ENCODE peak calls at places on chromosomes 12 and 14, in eight cellular contexts. D, B, L, Y, I, T, U and P are unnamed samples.
A peak's percentile ranks its signal among the peaks of the same experiment; 100 is the strongest.

GRCh38 chr14:74804219-74804825 is 41.2 kb downstream of the YLPM1 start:
- DNase-seq in Y (no peak), T (peak; percentile 59), L (no peak), B (peak; percentile 70), D (no peak), I (no peak), U (peak; percentile 52), P (no peak)

GRCh38 chr12:30969006-30969405 is 42.5 kb downstream of the TSPAN11 start:
- DNase-seq in L (no peak), T (no peak), D (no peak), I (no peak), U (no peak), Y (no peak), B (no peak), P (no peak)

GRCh38 chr12:68081561-68081960 is 78.0 kb downstream of the IFNG start:
- DNase-seq in B (no peak), D (no peak), Y (no peak), I (no peak), T (no peak), U (no peak), L (no peak), P (no peak)

GRCh38 chr12:131076791-131077747 is 123.4 kb downstream of the ADGRD1 start:
- DNase-seq in B (no peak), D (no peak), T (no peak), Y (no peak), I (no peak), L (no peak), U (peak; percentile 11), P (no peak)

GRCh38 chr12:105220929-105221290 is 15.1 kb downstream of the APPL2 start:
- DNase-seq in B (no peak), I (no peak), Y (no peak), U (no peak), T (peak; percentile 65), D (no peak), L (no peak), P (peak; percentile 21)

GRCh38 chr12:89880695-89881350 is 172.2 kb upstream of the ATP2B1 start:
- DNase-seq in L (no peak), Y (no peak), B (no peak), I (no peak), U (no peak), T (peak; percentile 82), D (no peak), P (no peak)

GRCh38 chr12:47557401-47557800 is 148.4 kb downstream of the RPAP3 start:
- DNase-seq in D (no peak), Y (no peak), I (no peak), T (no peak), L (no peak), B (no peak), U (no peak), P (no peak)

GRCh38 chr12:44627767-44628166 is 248.3 kb downstream of the NELL2 start:
- DNase-seq in T (no peak), I (no peak), Y (no peak), B (no peak), L (no peak), U (no peak), D (no peak), P (no peak)

GRCh38 chr14:65439117-65439516 is 26.6 kb downstream of the FUT8 start:
- DNase-seq in T (no peak), L (no peak), I (no peak), U (no peak), Y (no peak), D (no peak), B (no peak), P (no peak)

GRCh38 chr12:89286506-89286905 is 65.8 kb downstream of the DUSP6 start:
- DNase-seq in I (no peak), B (no peak), U (no peak), Y (no peak), T (no peak), L (no peak), D (no peak), P (no peak)

GRCh38 chr14:61374284-61374683 is 52.9 kb downstream of the PRKCH start:
- DNase-seq in L (no peak), D (no peak), Y (no peak), U (no peak), B (no peak), I (no peak), T (no peak), P (no peak)

GRCh38 chr12:116135209-116135930 is 142.1 kb downstream of the MED13L start:
- DNase-seq in D (no peak), B (peak; percentile 83), I (no peak), U (peak; percentile 79), Y (peak; percentile 20), L (no peak), T (no peak), P (no peak)

GRCh38 chr14:68908860-68909259 is 70.2 kb downstream of the ACTN1 start:
- DNase-seq in B (no peak), I (no peak), U (no peak), D (no peak), L (no peak), Y (no peak), T (no peak), P (no peak)

GRCh38 chr12:13702401-13702800 is 279.0 kb downstream of the GRIN2B start:
- DNase-seq in B (no peak), Y (no peak), L (no peak), U (no peak), T (no peak), I (no peak), D (no peak), P (no peak)

GRCh38 chr14:74825008-74825407 is 50.9 kb downstream of the PROX2 start:
- DNase-seq in I (no peak), L (no peak), T (no peak), Y (no peak), D (no peak), B (peak; percentile 79), U (no peak), P (no peak)

GRCh38 chr12:70007687-70008086 is 182.7 kb downstream of the MYRFL start:
- DNase-seq in D (no peak), U (no peak), B (no peak), L (no peak), I (no peak), Y (no peak), T (no peak), P (no peak)

GRCh38 chr12:105025890-105026289 is 39.8 kb downstream of the NOPCHAP1 start:
- DNase-seq in D (peak; percentile 25), T (no peak), B (peak; percentile 79), U (peak; percentile 45), I (peak; percentile 75), Y (peak; percentile 61), L (peak; percentile 61), P (peak; percentile 45)

GRCh38 chr14:69129264-69129880 is 23.5 kb downstream of the DCAF5 start:
- DNase-seq in I (peak; percentile 63), U (peak; percentile 84), B (peak; percentile 88), D (peak; percentile 67), T (peak; percentile 88), Y (peak; percentile 82), L (peak; percentile 70), P (no peak)

GRCh38 chr14:96037891-96038557 is 1.1 kb upstream of the C14orf132 start:
- DNase-seq in T (no peak), B (no peak), Y (peak; percentile 45), U (peak; percentile 38), L (peak; percentile 51), I (no peak), D (peak; percentile 31), P (peak; percentile 6)

GRCh38 chr12:94585624-94586023 is 64.7 kb downstream of the TMCC3 start:
- DNase-seq in U (no peak), L (no peak), T (peak; percentile 81), D (no peak), Y (no peak), I (no peak), B (no peak), P (no peak)

GRCh38 chr12:31524791-31525495 is 66.0 kb downstream of the DENND5B start:
- DNase-seq in T (no peak), B (peak; percentile 79), I (no peak), D (no peak), U (no peak), L (no peak), Y (no peak), P (no peak)

GRCh38 chr12:116361404-116362223 is 84.1 kb upstream of the MED13L start:
- DNase-seq in Y (no peak), U (no peak), T (peak; percentile 65), B (no peak), I (no peak), D (peak; percentile 89), L (no peak), P (no peak)

GRCh38 chr12:73656375-73656774 is 881.3 kb upstream of the ATXN7L3B start:
- DNase-seq in D (no peak), I (no peak), L (no peak), T (no peak), U (no peak), Y (no peak), B (no peak), P (no peak)

DNA sequence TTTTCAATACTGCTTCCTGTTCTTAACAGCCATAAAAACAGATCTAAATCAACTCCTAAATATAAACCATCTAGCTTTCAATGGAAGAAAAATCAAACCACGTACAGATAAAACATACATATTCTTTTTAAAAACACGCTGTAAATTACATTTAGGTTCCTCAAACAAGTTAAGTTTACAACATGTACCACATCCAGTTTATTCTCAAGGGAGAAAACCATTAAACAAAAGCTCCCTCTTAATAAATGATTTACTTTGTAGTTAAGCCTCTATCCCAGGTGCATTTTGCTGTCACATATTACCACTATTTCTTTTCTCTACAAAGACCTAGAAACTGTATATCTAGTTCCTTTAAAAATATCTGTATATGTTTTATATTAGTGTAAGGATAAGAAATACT is 3.1 kb downstream of the NUMB start:
- DNase-seq in I (no peak), T (no peak), L (no peak), B (no peak), Y (no peak), U (no peak), D (no peak), P (no peak)
- H3K4me1 ChIP-seq in I (peaks cover 18% of the 10 kb centered on the region), T (peaks cover 37% of the 10 kb centered on the region), L (no peaks in the 10 kb centered on the region), B (peaks cover 6% of the 10 kb centered on the region), Y (peaks cover 50% of the 10 kb centered on the region), U (peaks cover 57% of the 10 kb centered on the region), D (peaks cover 40% of the 10 kb centered on the region), P (peaks cover 49% of the 10 kb centered on the region)

GRCh38 chr12:1690578-1691122 is at the start of gene ADIPOR2:
- DNase-seq in I (peak; percentile 88), Y (peak; percentile 95), U (peak; percentile 96), L (peak; percentile 94), T (peak; percentile 97), D (peak; percentile 93), B (peak; percentile 96), P (peak; percentile 94)
- TF ChIP-seq POLR2A in I (peak; percentile 90), Y (peak; percentile 71), U (peak; percentile 63), L (peak; percentile 93), T (peak; percentile 73), D (peak; percentile 78), B (peak; percentile 84), P (no peak)

DNA sequence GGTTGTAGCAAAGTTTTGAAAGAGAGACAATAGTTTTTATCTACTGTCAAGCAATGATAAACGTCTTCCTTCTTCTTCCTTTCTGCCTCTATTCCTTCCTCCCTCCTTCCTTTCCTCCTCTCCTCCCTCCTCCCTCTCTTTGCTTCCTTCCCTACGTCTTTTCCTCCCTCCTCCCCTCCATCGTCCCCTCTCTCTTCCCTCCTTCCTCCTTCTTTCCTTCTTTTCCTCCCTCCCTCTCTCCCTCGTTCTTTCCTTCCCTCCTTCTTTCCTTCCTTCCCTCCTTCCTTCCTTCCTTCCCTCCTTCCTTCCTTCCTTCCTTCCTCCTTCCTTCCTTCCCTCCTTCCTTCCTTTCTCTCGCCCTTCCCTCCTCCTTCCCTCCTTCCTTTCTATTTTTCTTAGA is 82.8 kb upstream of the KCNA1 start:
- DNase-seq in Y (no peak), B (no peak), L (no peak), D (no peak), T (no peak), I (no peak), U (no peak), P (no peak)
- H3K4me1 ChIP-seq in Y (no peaks in the 10 kb centered on the region), B (no peaks in the 10 kb centered on the region), L (no peaks in the 10 kb centered on the region), D (no peaks in the 10 kb centered on the region), T (no peaks in the 10 kb centered on the region), I (no peaks in the 10 kb centered on the region), U (no peaks in the 10 kb centered on the region), P (no peaks in the 10 kb centered on the region)

GRCh38 chr14:106850913-106851825 is 1324.8 kb downstream of the TMEM121 start:
- DNase-seq in Y (no peak), U (no peak), I (no peak), B (no peak), D (no peak), T (peak; percentile 87), L (no peak), P (no peak)
- TF ChIP-seq POLR2A in Y (no peak), U (no peak), I (no peak), B (no peak), D (no peak), T (no peak), L (no peak), P (no peak)